ENCODE peak calls at places on chromosomes 11 and 22, in six cellular contexts. One of them, this sample, is unnamed.

GRCh38 chr22:19258371-19258770 is 33.1 kb downstream of the CLTCL1 start:
- DNase-seq in endothelial cell of umbilical vein: no peak
- DNase-seq in BJ: no peak
- DNase-seq in AG09309: no peak
- DNase-seq in AG10803: no peak
- DNase-seq in aorta: no peak
- DNase-seq in this sample: no peak

GRCh38 chr11:80532633-80533232 is 1091.9 kb upstream of the TENM4 start:
- DNase-seq in aorta: peak
- DNase-seq in BJ: no peak
- DNase-seq in endothelial cell of umbilical vein: no peak
- DNase-seq in AG10803: no peak
- DNase-seq in AG09309: no peak
- DNase-seq in this sample: no peak

GRCh38 chr11:60950933-60951610 is 904 bp downstream of the SLC15A3 start:
- DNase-seq in BJ: no peak
- DNase-seq in AG10803: no peak
- DNase-seq in endothelial cell of umbilical vein: no peak
- DNase-seq in aorta: peak
- DNase-seq in AG09309: no peak
- DNase-seq in this sample: no peak

GRCh38 chr22:42699953-42700352 is 20.7 kb downstream of the A4GALT start:
- DNase-seq in endothelial cell of umbilical vein: no peak
- DNase-seq in AG10803: no peak
- DNase-seq in aorta: no peak
- DNase-seq in AG09309: no peak
- DNase-seq in BJ: no peak
- DNase-seq in this sample: no peak

GRCh38 chr11:93196816-93197382 is 892 bp downstream of the SLC36A4 start:
- DNase-seq in AG10803: peak
- DNase-seq in AG09309: no peak
- DNase-seq in BJ: no peak
- DNase-seq in endothelial cell of umbilical vein: no peak
- DNase-seq in aorta: no peak
- DNase-seq in this sample: no peak

GRCh38 chr11:472816-473215 is 22.7 kb downstream of the PTDSS2 start:
- DNase-seq in endothelial cell of umbilical vein: no peak
- DNase-seq in AG10803: no peak
- DNase-seq in AG09309: no peak
- DNase-seq in BJ: no peak
- DNase-seq in aorta: no peak
- DNase-seq in this sample: no peak

GRCh38 chr11:65588199-65589054 is 7.2 kb downstream of the KCNK7 start:
- DNase-seq in AG09309: no peak
- DNase-seq in BJ: no peak
- DNase-seq in endothelial cell of umbilical vein: peak
- DNase-seq in AG10803: no peak
- DNase-seq in aorta: peak
- DNase-seq in this sample: no peak

GRCh38 chr11:45872513-45873356 is 12.7 kb upstream of the MAPK8IP1 start:
- DNase-seq in BJ: peak
- DNase-seq in endothelial cell of umbilical vein: peak
- DNase-seq in aorta: no peak
- DNase-seq in AG09309: peak
- DNase-seq in AG10803: peak
- DNase-seq in this sample: peak

GRCh38 chr11:126408496-126408895 is 53.0 kb downstream of the ST3GAL4 start:
- DNase-seq in BJ: no peak
- DNase-seq in AG10803: no peak
- DNase-seq in AG09309: no peak
- DNase-seq in endothelial cell of umbilical vein: no peak
- DNase-seq in aorta: peak
- DNase-seq in this sample: no peak

GRCh38 chr11:119590651-119591308 is 138.2 kb downstream of the NECTIN1 start:
- DNase-seq in AG10803: no peak
- DNase-seq in AG09309: no peak
- DNase-seq in BJ: no peak
- DNase-seq in endothelial cell of umbilical vein: no peak
- DNase-seq in aorta: no peak
- DNase-seq in this sample: no peak

GRCh38 chr22:21054046-21054713 is 8.4 kb downstream of the LRRC74B start:
- DNase-seq in BJ: no peak
- DNase-seq in AG10803: no peak
- DNase-seq in aorta: no peak
- DNase-seq in endothelial cell of umbilical vein: no peak
- DNase-seq in AG09309: no peak
- DNase-seq in this sample: no peak

GRCh38 chr11:12150831-12151382 is 40.5 kb downstream of the MICAL2 start:
- DNase-seq in aorta: no peak
- DNase-seq in AG09309: no peak
- DNase-seq in AG10803: no peak
- DNase-seq in endothelial cell of umbilical vein: no peak
- DNase-seq in BJ: peak
- DNase-seq in this sample: peak

GRCh38 chr22:49655168-49655812 is 172.4 kb downstream of the BRD1 start:
- DNase-seq in BJ: no peak
- DNase-seq in AG10803: no peak
- DNase-seq in aorta: peak
- DNase-seq in AG09309: no peak
- DNase-seq in endothelial cell of umbilical vein: no peak
- DNase-seq in this sample: no peak

GRCh38 chr22:36227396-36227795 is 11.9 kb downstream of the APOL2 start:
- DNase-seq in aorta: no peak
- DNase-seq in AG09309: no peak
- DNase-seq in endothelial cell of umbilical vein: no peak
- DNase-seq in AG10803: no peak
- DNase-seq in BJ: no peak
- DNase-seq in this sample: no peak

GRCh38 chr22:38826801-38827200 is 17.0 kb downstream of the NPTXR start:
- DNase-seq in AG10803: no peak
- DNase-seq in BJ: no peak
- DNase-seq in AG09309: no peak
- DNase-seq in aorta: peak
- DNase-seq in endothelial cell of umbilical vein: no peak
- DNase-seq in this sample: no peak
- H3K4me3 ChIP-seq in AG10803: no peak
- H3K4me3 ChIP-seq in BJ: no peak
- H3K4me3 ChIP-seq in AG09309: no peak
- H3K4me3 ChIP-seq in aorta: no peak
- H3K4me3 ChIP-seq in endothelial cell of umbilical vein: no peak
- H3K4me3 ChIP-seq in this sample: no peak

GRCh38 chr22:28711341-28711740 is 30.3 kb downstream of the CHEK2 start:
- DNase-seq in endothelial cell of umbilical vein: peak
- DNase-seq in AG09309: no peak
- DNase-seq in BJ: no peak
- DNase-seq in AG10803: no peak
- DNase-seq in aorta: no peak
- DNase-seq in this sample: no peak

GRCh38 chr22:28710889-28711285 is 30.7 kb downstream of the CHEK2 start:
- DNase-seq in AG10803: peak
- DNase-seq in aorta: no peak
- DNase-seq in endothelial cell of umbilical vein: peak
- DNase-seq in BJ: no peak
- DNase-seq in AG09309: no peak
- DNase-seq in this sample: peak

GRCh38 chr22:28710112-28710888 is 30.7 kb upstream of the TTC28 start:
- DNase-seq in endothelial cell of umbilical vein: peak
- DNase-seq in AG09309: peak
- DNase-seq in aorta: no peak
- DNase-seq in AG10803: peak
- DNase-seq in BJ: peak
- DNase-seq in this sample: peak

GRCh38 chr22:28714043-28714442 is 27.6 kb downstream of the CHEK2 start:
- DNase-seq in aorta: no peak
- DNase-seq in BJ: no peak
- DNase-seq in endothelial cell of umbilical vein: peak
- DNase-seq in AG10803: no peak
- DNase-seq in AG09309: no peak
- DNase-seq in this sample: no peak

DNA sequence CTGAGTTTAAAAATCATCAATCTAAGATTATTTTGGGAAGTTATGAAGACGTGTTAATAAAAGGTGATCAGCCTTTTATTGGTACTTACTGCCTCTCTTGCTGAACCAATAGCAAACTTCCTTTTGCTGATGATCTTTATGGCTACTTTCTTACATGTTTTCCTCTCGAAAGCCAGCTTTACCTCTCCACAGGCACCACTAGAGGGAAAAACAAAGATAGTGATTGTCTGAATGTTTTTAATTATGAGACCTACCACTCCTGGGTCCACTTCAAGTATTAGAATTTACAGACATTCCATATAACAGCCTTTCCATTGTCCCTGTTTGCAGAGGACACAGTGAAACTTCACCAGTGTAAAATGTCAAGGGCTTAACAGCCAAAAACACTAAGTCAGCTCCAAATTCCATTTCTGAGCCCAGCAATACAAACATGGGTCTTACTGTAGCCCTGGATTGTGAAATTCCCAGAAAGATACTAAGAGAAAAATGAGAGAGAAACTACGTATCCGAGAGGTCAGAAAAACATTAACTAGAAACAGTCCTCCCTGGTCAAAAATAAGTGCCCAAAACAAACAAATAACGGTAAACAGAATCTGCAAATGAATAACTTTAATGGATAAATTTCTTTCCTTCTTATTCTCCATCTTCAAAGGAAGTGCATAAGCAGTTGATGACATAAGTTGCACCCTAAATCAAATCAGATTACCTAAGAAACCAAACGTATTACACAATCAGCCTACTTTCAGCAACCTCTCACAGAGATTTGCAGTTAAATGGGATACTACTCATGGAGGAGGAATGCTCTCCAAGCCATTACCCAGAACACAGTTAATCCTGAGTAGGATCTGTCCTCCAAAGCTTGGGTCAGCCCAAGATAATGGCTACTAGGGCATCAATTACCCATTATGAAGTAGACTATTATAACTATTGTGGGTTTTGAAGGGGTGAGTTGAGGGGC is 29.5 kb downstream of the CHEK2 start:
- DNase-seq in AG10803: peak
- DNase-seq in aorta: no peak
- DNase-seq in BJ: peak
- DNase-seq in AG09309: peak
- DNase-seq in endothelial cell of umbilical vein: peak
- DNase-seq in this sample: peak
- H3K4me3 ChIP-seq in AG10803: peak
- H3K4me3 ChIP-seq in aorta: no peak
- H3K4me3 ChIP-seq in BJ: peak
- H3K4me3 ChIP-seq in AG09309: no peak
- H3K4me3 ChIP-seq in endothelial cell of umbilical vein: no peak
- H3K4me3 ChIP-seq in this sample: peak

DNA sequence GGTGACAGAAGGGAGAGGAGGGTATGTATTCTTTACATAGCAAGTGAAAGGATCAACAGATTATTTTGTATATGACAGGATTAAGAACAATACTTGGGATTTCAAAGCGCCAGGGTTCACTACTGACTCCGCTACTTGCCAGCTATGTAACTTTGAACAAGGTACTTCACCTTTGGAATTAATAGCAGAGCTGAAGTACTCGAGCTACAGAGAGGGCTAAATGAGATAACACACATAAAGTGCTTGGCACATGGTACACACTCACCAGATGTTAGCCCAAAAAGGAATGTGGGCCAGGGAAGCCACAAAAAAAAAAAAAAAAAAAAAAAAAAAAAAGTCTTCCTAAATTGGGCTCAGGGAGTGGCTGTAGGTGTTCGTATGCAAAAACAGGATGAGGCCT is 408.4 kb downstream of the BUD13 start:
- DNase-seq in AG10803: no peak
- DNase-seq in endothelial cell of umbilical vein: no peak
- DNase-seq in AG09309: no peak
- DNase-seq in aorta: no peak
- DNase-seq in BJ: no peak
- DNase-seq in this sample: no peak
- H3K4me3 ChIP-seq in AG10803: no peak
- H3K4me3 ChIP-seq in endothelial cell of umbilical vein: no peak
- H3K4me3 ChIP-seq in AG09309: no peak
- H3K4me3 ChIP-seq in aorta: no peak
- H3K4me3 ChIP-seq in BJ: no peak
- H3K4me3 ChIP-seq in this sample: no peak

DNA sequence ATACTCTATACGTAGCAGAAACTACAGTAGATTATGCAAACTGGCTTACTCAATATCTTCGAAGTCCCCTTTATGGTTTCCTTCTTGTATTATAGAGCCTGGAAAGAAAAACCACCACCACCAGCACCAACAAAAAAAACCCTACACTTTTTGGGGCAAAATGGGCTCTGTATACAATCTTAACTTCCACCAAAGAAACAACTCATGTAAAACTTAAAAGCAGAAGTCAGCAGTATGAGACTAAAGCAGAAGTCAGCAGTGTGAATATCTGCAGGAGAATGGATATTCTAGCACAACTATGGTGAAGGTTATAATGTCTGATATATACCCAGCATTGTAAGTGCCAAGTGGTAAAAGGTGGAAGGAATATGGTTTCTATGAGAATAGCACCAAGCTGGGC is 252.2 kb downstream of the SBF2 start:
- DNase-seq in aorta: no peak
- DNase-seq in AG10803: no peak
- DNase-seq in BJ: no peak
- DNase-seq in AG09309: no peak
- DNase-seq in endothelial cell of umbilical vein: no peak
- DNase-seq in this sample: no peak
- H3K4me3 ChIP-seq in aorta: no peak
- H3K4me3 ChIP-seq in AG10803: no peak
- H3K4me3 ChIP-seq in BJ: no peak
- H3K4me3 ChIP-seq in AG09309: no peak
- H3K4me3 ChIP-seq in endothelial cell of umbilical vein: no peak
- H3K4me3 ChIP-seq in this sample: no peak

GRCh38 chr11:69984457-69985261 is 93.5 kb upstream of the ANO1 start:
- DNase-seq in AG10803: no peak
- DNase-seq in BJ: no peak
- DNase-seq in aorta: no peak
- DNase-seq in AG09309: no peak
- DNase-seq in endothelial cell of umbilical vein: no peak
- DNase-seq in this sample: no peak
- H3K4me3 ChIP-seq in AG10803: no peak
- H3K4me3 ChIP-seq in BJ: no peak
- H3K4me3 ChIP-seq in aorta: no peak
- H3K4me3 ChIP-seq in AG09309: no peak
- H3K4me3 ChIP-seq in endothelial cell of umbilical vein: no peak
- H3K4me3 ChIP-seq in this sample: no peak

DNA sequence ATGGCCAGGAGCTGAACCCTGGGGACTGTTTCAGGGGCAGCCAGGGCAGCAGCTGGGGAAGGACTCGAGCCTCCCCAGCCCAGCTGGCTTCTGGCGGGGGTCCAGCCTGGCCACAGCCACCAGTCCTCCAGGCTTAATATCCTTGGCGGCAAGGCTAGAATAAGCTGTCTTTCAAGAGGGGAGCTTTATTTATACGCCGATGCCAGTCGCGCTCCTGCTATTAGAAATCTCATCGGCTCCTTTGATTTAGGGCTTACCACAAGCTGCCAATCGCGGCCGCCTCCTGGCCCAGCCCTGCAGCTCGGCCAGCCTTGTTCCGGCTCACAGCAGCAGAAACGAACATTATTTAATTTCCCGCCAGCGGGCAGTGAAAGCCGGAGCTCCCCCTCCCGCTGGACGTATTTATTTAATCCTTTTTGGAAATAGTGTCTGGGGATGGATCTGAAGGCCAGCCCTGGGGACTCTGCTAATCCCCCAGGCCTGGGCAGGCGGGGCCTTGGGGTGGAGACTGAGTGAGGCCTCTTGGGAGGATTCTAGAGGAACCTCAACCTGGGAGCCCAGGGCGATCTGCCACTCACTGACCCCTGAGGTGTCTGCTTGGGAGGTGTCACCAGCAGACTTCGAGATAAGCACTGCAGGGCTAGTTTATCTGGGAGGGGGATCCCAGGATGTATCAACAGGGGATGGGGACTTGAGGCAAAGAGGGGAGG is 363.1 kb downstream of the MN1 start:
- DNase-seq in BJ: no peak
- DNase-seq in endothelial cell of umbilical vein: no peak
- DNase-seq in AG09309: no peak
- DNase-seq in AG10803: peak
- DNase-seq in aorta: no peak
- DNase-seq in this sample: no peak
- H3K4me3 ChIP-seq in BJ: no peak
- H3K4me3 ChIP-seq in endothelial cell of umbilical vein: no peak
- H3K4me3 ChIP-seq in AG09309: no peak
- H3K4me3 ChIP-seq in AG10803: no peak
- H3K4me3 ChIP-seq in aorta: no peak
- H3K4me3 ChIP-seq in this sample: no peak